ENCODE peak calls at places on chromosomes 16 and 17, in six cellular contexts. T is foreskin melanocyte, B is HTR-8/SVneo, Q is T-helper 9 cell, G is T-helper 1 cell, L is skeletal muscle cell. H is an unnamed sample.

GRCh38 chr17:57140321-57140720 is 55.3 kb downstream of the AKAP1 start:
- DNase-seq in T (no peak), B (no peak), Q (no peak), G (no peak), L (no peak), H (no peak)

GRCh38 chr16:552171-552570 is 8.0 kb upstream of the PRR35 start:
- DNase-seq in T (no peak), B (no peak), Q (no peak), G (no peak), L (no peak), H (no peak)

GRCh38 chr17:13001991-13002615 is 15.7 kb downstream of the ELAC2 start:
- DNase-seq in T (no peak), B (no peak), Q (no peak), G (no peak), L (no peak), H (no peak)

GRCh38 chr16:78200623-78201096 is 101.2 kb downstream of the WWOX start:
- DNase-seq in T (no peak), B (no peak), Q (no peak), G (no peak), L (no peak), H (no peak)

GRCh38 chr17:28841901-28842281 is 699 bp downstream of the FAM222B start:
- DNase-seq in T (no peak), B (no peak), Q (no peak), G (no peak), L (no peak), H (no peak)

GRCh38 chr17:5055543-5055942 is 20.3 kb upstream of the SLC52A1 start:
- DNase-seq in T (no peak), B (no peak), Q (no peak), G (no peak), L (no peak), H (no peak)

GRCh38 chr17:8436169-8436932 is 667 bp downstream of the NDEL1 start:
- DNase-seq in T (peak), B (peak), Q (peak), G (peak), L (no peak), H (peak)

GRCh38 chr17:4786516-4786915 is 352 bp upstream of the VMO1 start:
- DNase-seq in T (no peak), B (no peak), Q (no peak), G (no peak), L (no peak), H (no peak)

GRCh38 chr16:81238296-81239011 is at the start of gene BCO1:
- DNase-seq in T (peak), B (peak), Q (no peak), G (no peak), L (peak), H (peak)

GRCh38 chr17:69430488-69430887 is 16.0 kb downstream of the MAP2K6 start:
- DNase-seq in T (no peak), B (no peak), Q (no peak), G (no peak), L (no peak), H (no peak)

GRCh38 chr17:80995131-80995530 is 3.5 kb downstream of the CHMP6 start:
- DNase-seq in T (no peak), B (no peak), Q (no peak), G (no peak), L (no peak), H (no peak)

GRCh38 chr16:22424161-22424937 is 49.9 kb upstream of the CDR2 start:
- DNase-seq in T (no peak), B (no peak), Q (no peak), G (no peak), L (no peak), H (no peak)

GRCh38 chr16:56332464-56333079 is 92.8 kb downstream of the AMFR start:
- DNase-seq in T (no peak), B (peak), Q (no peak), G (no peak), L (peak), H (peak)

GRCh38 chr17:50394711-50395110 is 2.6 kb downstream of the LRRC59 start:
- DNase-seq in T (no peak), B (no peak), Q (no peak), G (no peak), L (no peak), H (no peak)

GRCh38 chr16:72467157-72467759 is 295.3 kb upstream of the PMFBP1 start:
- DNase-seq in T (peak), B (peak), Q (no peak), G (no peak), L (no peak), H (no peak)

GRCh38 chr16:67935402-67936123 is 1.1 kb downstream of the PSMB10 start:
- DNase-seq in T (peak), B (peak), Q (peak), G (peak), L (peak), H (peak)

GRCh38 chr16:20904507-20905079 is 4.0 kb downstream of the LYRM1 start:
- DNase-seq in T (peak), B (no peak), Q (no peak), G (no peak), L (no peak), H (peak)

GRCh38 chr16:5907544-5907943 is 809.9 kb upstream of the EEF2KMT start:
- DNase-seq in T (no peak), B (no peak), Q (no peak), G (no peak), L (no peak), H (no peak)

GRCh38 chr16:89221604-89222003 is 4.1 kb downstream of the ZNF778 start:
- DNase-seq in T (no peak), B (no peak), Q (no peak), G (no peak), L (no peak), H (no peak)

GRCh38 chr17:67365762-67366192 is 600 bp downstream of the PSMD12 start:
- DNase-seq in T (no peak), B (no peak), Q (no peak), G (no peak), L (peak), H (no peak)

GRCh38 chr17:75731716-75732498 is 10.6 kb downstream of the ITGB4 start:
- DNase-seq in T (no peak), B (no peak), Q (no peak), G (no peak), L (no peak), H (no peak)

GRCh38 chr17:31511176-31511540 is 119.7 kb downstream of the RAB11FIP4 start:
- DNase-seq in T (no peak), B (no peak), Q (no peak), G (no peak), L (no peak), H (peak)

GRCh38 chr16:14148016-14148415 is 76.9 kb downstream of the MRTFB start:
- DNase-seq in T (no peak), B (no peak), Q (no peak), G (no peak), L (no peak), H (no peak)

GRCh38 chr17:11340798-11341197 is 99.8 kb downstream of the SHISA6 start:
- DNase-seq in T (no peak), B (no peak), Q (no peak), G (no peak), L (no peak), H (peak)